ENCODE peak calls at places on chromosomes 11 and 22, in five cellular contexts. Z is posterior vena cava; K is CD4-positive, alpha-beta memory T cell; F is posterior cingulate gyrus; O is GM23338. G is an unnamed sample.

GRCh38 chr22:33975841-33976240 is 55.6 kb upstream of the LARGE1 start:
- DNase-seq in O (no peak), Z (no peak), K (no peak), F (no peak), G (no peak)

GRCh38 chr11:6992457-6993431 is 27.4 kb downstream of the ZNF214 start:
- DNase-seq in Z (no peak), K (no peak), O (no peak), F (no peak), G (no peak)

GRCh38 chr11:94762208-94762607 is 5.9 kb upstream of the AMOTL1 start:
- DNase-seq in K (no peak), Z (no peak), F (no peak), O (peak), G (no peak)

GRCh38 chr11:3853935-3854659 is 1.4 kb upstream of the STIM1 start:
- DNase-seq in Z (no peak), F (no peak), O (no peak), K (peak), G (peak)

GRCh38 chr11:36718481-36718880 is 120.4 kb upstream of the RAG2 start:
- DNase-seq in K (no peak), Z (no peak), F (no peak), O (peak), G (no peak)

GRCh38 chr11:133971871-133972270 is 15.1 kb upstream of the IGSF9B start:
- DNase-seq in Z (no peak), F (no peak), K (no peak), O (no peak), G (no peak)

GRCh38 chr11:12499071-12499470 is 121.7 kb downstream of the PARVA start:
- DNase-seq in K (no peak), Z (no peak), O (no peak), F (no peak), G (no peak)

GRCh38 chr11:60515144-60515855 is at the start of gene MS4A13:
- DNase-seq in F (peak), K (no peak), Z (no peak), O (no peak), G (no peak)

GRCh38 chr11:93570759-93571413 is 27.7 kb upstream of the SMCO4 start:
- DNase-seq in O (no peak), Z (no peak), K (no peak), F (no peak), G (no peak)

GRCh38 chr22:48600681-48601080 is 1227.0 kb downstream of the BRD1 start:
- DNase-seq in F (peak), K (no peak), Z (no peak), O (no peak), G (no peak)

GRCh38 chr11:95068549-95068948 is 1.8 kb downstream of the SRSF8 start:
- DNase-seq in F (peak), Z (peak), O (peak), K (peak), G (peak)

GRCh38 chr11:82398300-82398815 is 335.3 kb downstream of the FAM181B start:
- DNase-seq in F (no peak), Z (no peak), O (no peak), K (no peak), G (no peak)

GRCh38 chr22:45224988-45225731 is 15.5 kb downstream of the KIAA0930 start:
- DNase-seq in F (peak), O (no peak), Z (no peak), K (no peak), G (no peak)

GRCh38 chr11:102469196-102469821 is 16.7 kb upstream of the TMEM123 start:
- DNase-seq in Z (no peak), F (no peak), O (no peak), K (no peak), G (no peak)

GRCh38 chr11:15118431-15118830 is 3.7 kb downstream of the INSC start:
- DNase-seq in Z (no peak), K (no peak), F (no peak), O (no peak), G (no peak)

GRCh38 chr11:7655253-7656217 is 17.8 kb downstream of the CYB5R2 start:
- DNase-seq in O (no peak), F (no peak), K (no peak), Z (no peak), G (no peak)

GRCh38 chr11:31655483-31655882 is 145.9 kb downstream of the ELP4 start:
- DNase-seq in K (no peak), Z (no peak), F (no peak), O (no peak), G (no peak)

G was measured in DND-41.